ENCODE peak calls at places on chromosomes 7 and 10, in four cellular contexts. U is IMR-90, O is stomach, K is ovary. J is an unnamed sample.

GRCh38 chr10:130509881-130510689 is 373.9 kb downstream of the GLRX3 start:
- DNase-seq in U (no peak), O (no peak), K (no peak), J (no peak)

GRCh38 chr7:1571261-1571650 is 1.4 kb upstream of the PSMG3 start:
- DNase-seq in K (no peak), O (no peak), U (peak), J (no peak)

GRCh38 chr7:113209449-113210203 is 91.3 kb upstream of the SMIM30 start:
- DNase-seq in O (no peak), U (peak), K (no peak), J (no peak)

GRCh38 chr7:47636693-47637175 is 54.8 kb upstream of the TNS3 start:
- DNase-seq in K (no peak), U (no peak), O (no peak), J (no peak)

GRCh38 chr10:125144209-125144608 is 16.2 kb downstream of the CTBP2 start:
- DNase-seq in U (no peak), K (no peak), O (no peak), J (no peak)

GRCh38 chr10:61016630-61017029 is 72.6 kb upstream of the RHOBTB1 start:
- DNase-seq in K (no peak), U (no peak), O (no peak), J (no peak)

GRCh38 chr7:141431143-141431479 is 120.1 kb upstream of the AGK start:
- DNase-seq in O (no peak), U (no peak), K (no peak), J (no peak)

GRCh38 chr10:104096692-104097091 is 11.0 kb upstream of the COL17A1 start:
- DNase-seq in U (no peak), K (no peak), O (no peak), J (no peak)

GRCh38 chr10:4333474-4333894 is 492.5 kb upstream of the AKR1E2 start:
- DNase-seq in O (no peak), U (no peak), K (no peak), J (no peak)

GRCh38 chr7:155166108-155166507 is 96.0 kb downstream of the HTR5A start:
- DNase-seq in O (no peak), K (no peak), U (no peak), J (no peak)

GRCh38 chr7:116687801-116688201 is 15.8 kb downstream of the MET start:
- DNase-seq in U (peak), K (no peak), O (no peak), J (no peak)

GRCh38 chr10:37860494-37861190 is 3.2 kb upstream of the ZNF248 start:
- DNase-seq in O (no peak), U (peak), K (no peak), J (no peak)

GRCh38 chr10:113356794-113357687 is 195.8 kb upstream of the HABP2 start:
- DNase-seq in O (no peak), K (no peak), U (no peak), J (no peak)

GRCh38 chr7:98233241-98234070 is 18.6 kb downstream of the TECPR1 start:
- DNase-seq in O (no peak), K (no peak), U (no peak), J (no peak)

GRCh38 chr7:98232799-98233198 is 19.2 kb downstream of the TECPR1 start:
- DNase-seq in O (no peak), K (no peak), U (no peak), J (no peak)

GRCh38 chr7:98236366-98237185 is 15.5 kb downstream of the TECPR1 start:
- DNase-seq in O (no peak), U (no peak), K (no peak), J (no peak)

GRCh38 chr7:98235901-98236300 is 16.1 kb downstream of the TECPR1 start:
- DNase-seq in K (no peak), U (no peak), O (no peak), J (no peak)

GRCh38 chr7:98234429-98235147 is 17.4 kb downstream of the TECPR1 start:
- DNase-seq in K (no peak), O (no peak), U (peak), J (no peak)
- TF ChIP-seq CTCF in K (no peak), O (no peak), U (no peak), J (no peak)

GRCh38 chr10:72328829-72329204 is 25.9 kb downstream of the DNAJB12 start:
- DNase-seq in U (no peak), O (no peak), K (no peak), J (no peak)
- TF ChIP-seq POLR2A in U (no peak), O (no peak), K (no peak), J (no peak)

GRCh38 chr7:28054531-28055160 is 125.9 kb downstream of the JAZF1 start:
- DNase-seq in U (no peak), K (no peak), O (no peak), J (no peak)

GRCh38 chr7:28060371-28060950 is 120.1 kb downstream of the JAZF1 start:
- DNase-seq in U (no peak), K (no peak), O (no peak), J (no peak)

GRCh38 chr7:28052933-28053332 is 127.7 kb downstream of the JAZF1 start:
- DNase-seq in U (peak), K (no peak), O (no peak), J (no peak)

GRCh38 chr7:28055161-28055544 is 125.4 kb downstream of the JAZF1 start:
- DNase-seq in K (no peak), U (peak), O (no peak), J (no peak)
- H3K4me3 ChIP-seq in K (no peak), U (no peak), O (no peak), J (no peak)

GRCh38 chr7:107468824-107469223 is 1.0 kb upstream of the GPR22 start:
- DNase-seq in K (no peak), U (no peak), O (no peak), J (no peak)

GRCh38 chr7:107473975-107474598 is 4.2 kb downstream of the GPR22 start:
- DNase-seq in U (no peak), O (no peak), K (no peak), J (no peak)

GRCh38 chr7:107469836-107470416 is at the start of gene GPR22:
- DNase-seq in U (no peak), O (no peak), K (no peak), J (no peak)

GRCh38 chr7:107472116-107472515 is 2.3 kb downstream of the GPR22 start:
- DNase-seq in O (no peak), U (no peak), K (no peak), J (no peak)

DNA sequence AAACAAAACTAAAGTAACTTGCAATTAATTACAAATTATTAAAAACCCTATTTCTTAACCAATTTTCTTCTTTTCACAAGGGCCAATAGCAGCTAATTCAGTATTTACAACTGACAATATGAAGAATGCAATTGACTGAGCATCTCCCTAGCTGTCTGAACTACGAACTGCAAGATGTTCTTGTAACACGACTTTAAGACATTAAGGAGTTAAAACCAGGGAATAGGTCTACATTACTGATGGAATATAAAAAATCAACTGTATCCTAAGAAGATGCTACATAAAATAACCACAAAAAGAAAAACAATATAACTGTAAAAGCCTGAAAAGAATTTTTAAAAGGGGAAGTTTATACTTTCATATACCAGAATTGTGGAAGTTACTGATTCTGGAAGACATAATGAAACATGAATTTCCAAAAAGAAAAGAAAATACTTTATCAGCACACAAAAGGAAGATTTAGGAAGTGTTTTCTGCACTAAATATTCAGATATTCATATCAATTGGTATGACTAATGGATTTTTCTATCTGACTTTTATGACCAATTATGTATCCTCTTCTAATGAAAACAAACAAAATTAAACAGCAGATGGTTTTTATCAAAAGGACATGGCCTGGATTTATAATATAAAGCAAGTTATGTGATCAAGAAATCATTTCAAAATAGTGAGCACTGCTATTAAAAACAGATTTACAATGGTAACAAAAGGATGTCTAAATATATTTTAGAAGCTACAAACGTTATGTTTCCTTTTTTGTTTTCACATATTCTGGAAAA is 1.6 kb downstream of the GPR22 start:
- DNase-seq in U (no peak), K (no peak), O (no peak), J (no peak)
- TF ChIP-seq CTCF in U (no peak), K (no peak), O (no peak), J (no peak)

GRCh38 chr10:18651324-18652007 is at the start of gene NSUN6:
- DNase-seq in U (peak), O (peak), K (peak), J (peak)
- TF ChIP-seq POLR2A in U (peak), O (no peak), K (peak), J (peak)

GRCh38 chr10:102152545-102152890 is 329 bp downstream of the NOLC1 start:
- DNase-seq in K (no peak), U (peak), O (no peak), J (no peak)

GRCh38 chr10:102153093-102153620 is 968 bp downstream of the NOLC1 start:
- DNase-seq in K (no peak), O (no peak), U (peak), J (no peak)

GRCh38 chr10:102148275-102148674 is 3.9 kb upstream of the NOLC1 start:
- DNase-seq in O (no peak), U (no peak), K (no peak), J (no peak)

GRCh38 chr10:102151774-102152544 is at the start of gene NOLC1:
- DNase-seq in U (peak), O (peak), K (peak), J (peak)

GRCh38 chr10:102150970-102151773 is 1.0 kb upstream of the NOLC1 start:
- DNase-seq in O (no peak), K (no peak), U (peak), J (no peak)
- H3K4me3 ChIP-seq in O (peak), K (no peak), U (peak), J (no peak)

GRCh38 chr10:71367279-71367678 is 29.4 kb upstream of the CDH23 start:
- DNase-seq in O (no peak), K (no peak), U (no peak), J (no peak)

GRCh38 chr10:71370031-71370430 is 26.7 kb upstream of the CDH23 start:
- DNase-seq in K (no peak), O (no peak), U (no peak), J (no peak)

GRCh38 chr10:71366710-71367109 is 30.0 kb upstream of the CDH23 start:
- DNase-seq in O (no peak), U (no peak), K (no peak), J (no peak)

GRCh38 chr10:71369602-71370001 is 27.1 kb upstream of the CDH23 start:
- DNase-seq in O (no peak), U (no peak), K (no peak), J (no peak)

GRCh38 chr10:71368639-71369038 is 28.1 kb upstream of the CDH23 start:
- DNase-seq in O (no peak), U (no peak), K (no peak), J (no peak)
- TF ChIP-seq CTCF in O (no peak), U (no peak), K (no peak), J (no peak)

GRCh38 chr10:100286051-100287033 is at the start of gene BLOC1S2:
- DNase-seq in K (peak), O (peak), U (peak), J (peak)
- TF ChIP-seq POLR2A in K (peak), O (no peak), U (peak), J (peak)

DNA sequence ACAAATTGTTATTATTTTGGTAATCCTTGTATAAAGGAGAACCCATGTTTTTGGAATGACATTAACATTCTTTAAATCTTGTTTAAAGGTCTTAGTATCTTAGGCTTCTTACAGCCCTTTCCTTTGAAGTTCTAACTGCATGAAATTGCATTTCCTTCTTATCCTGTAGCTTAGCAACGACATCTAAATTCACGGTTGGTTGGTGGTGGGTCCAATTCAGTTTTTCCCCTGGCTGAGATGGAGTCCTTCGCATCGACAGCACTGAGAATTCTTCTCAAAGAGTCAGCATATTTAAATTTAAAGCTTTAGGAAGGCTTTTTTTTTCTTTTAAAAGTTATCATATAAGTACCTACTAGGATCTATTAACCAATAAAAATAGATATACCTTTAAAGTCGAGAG is 63.3 kb downstream of the RAMP3 start:
- DNase-seq in K (no peak), U (no peak), O (no peak), J (no peak)
- H3K4me3 ChIP-seq in K (no peak), U (no peak), O (no peak), J (no peak)

J was measured in adrenal gland.